ENCODE peak calls at places on chromosomes 16 and 17, in nine cellular contexts. D is B cell; V is foreskin keratinocyte; U is right atrium auricular region; N is AG10803; M is left ventricle myocardium inferior; L is HFFc6; B is CD8-positive, alpha-beta T cell; Z is fibroblast of mammary gland. J is an unnamed sample.

GRCh38 chr17:68182016-68182315 is 65.9 kb upstream of the AMZ2 start:
- DNase-seq in L (no peak), N (no peak), M (no peak), U (no peak), D (no peak), B (no peak), Z (no peak), V (no peak), J (no peak)

GRCh38 chr17:149897-150575 is 12.7 kb downstream of the SCGB1C2 start:
- DNase-seq in Z (no peak), V (no peak), N (no peak), L (no peak), U (peak; percentile 13), B (no peak), M (peak; percentile 5), D (no peak), J (no peak)

GRCh38 chr16:79647586-79647985 is 47.0 kb upstream of the MAF start:
- DNase-seq in V (no peak), B (no peak), Z (no peak), D (no peak), U (no peak), N (no peak), L (no peak), M (no peak), J (no peak)

GRCh38 chr17:66855204-66855603 is 20.3 kb downstream of the CACNG5 start:
- DNase-seq in U (no peak), L (no peak), Z (no peak), N (no peak), B (no peak), M (no peak), D (no peak), V (no peak), J (no peak)

GRCh38 chr17:66716236-66717026 is 118.5 kb upstream of the CACNG5 start:
- DNase-seq in B (no peak), M (no peak), L (no peak), D (no peak), V (no peak), U (peak; percentile 53), N (no peak), Z (peak; percentile 21), J (no peak)

GRCh38 chr16:69892378-69892777 is 58.8 kb upstream of the CLEC18A start:
- DNase-seq in V (no peak), D (no peak), Z (no peak), B (no peak), L (no peak), U (no peak), M (no peak), N (no peak), J (no peak)

GRCh38 chr16:18936727-18937340 is 10.6 kb upstream of the SMG1 start:
- DNase-seq in V (no peak), D (no peak), M (no peak), U (no peak), N (no peak), L (no peak), Z (no peak), B (no peak), J (no peak)

GRCh38 chr17:14458724-14459123 is 157.8 kb downstream of the HS3ST3B1 start:
- DNase-seq in U (no peak), Z (no peak), M (no peak), V (no peak), L (no peak), B (no peak), N (no peak), D (no peak), J (no peak)

GRCh38 chr16:81276323-81276722 is 37.8 kb downstream of the BCO1 start:
- DNase-seq in B (no peak), L (no peak), D (no peak), V (no peak), Z (no peak), N (no peak), U (no peak), M (no peak), J (no peak)

GRCh38 chr17:15966183-15966878 is 21.4 kb downstream of the ADORA2B start:
- DNase-seq in V (no peak), M (no peak), D (no peak), Z (no peak), N (no peak), B (no peak), L (no peak), U (no peak), J (no peak)

GRCh38 chr17:55510986-55511721 is at the start of gene SMIM36:
- DNase-seq in N (no peak), Z (no peak), L (no peak), D (no peak), M (no peak), V (no peak), U (no peak), B (no peak), J (no peak)

GRCh38 chr16:78505544-78506371 is 406.3 kb downstream of the WWOX start:
- DNase-seq in V (no peak), B (no peak), U (peak; percentile 77), N (peak; percentile 23), L (no peak), Z (peak; percentile 77), D (no peak), M (peak; percentile 71), J (no peak)

GRCh38 chr17:35716173-35716572 is 15.3 kb upstream of the RASL10B start:
- DNase-seq in D (no peak), M (no peak), Z (no peak), U (no peak), N (no peak), B (no peak), V (no peak), L (no peak), J (no peak)

GRCh38 chr17:49994085-49995054 is 654 bp downstream of the DLX3 start:
- DNase-seq in B (no peak), Z (no peak), D (peak; percentile 36), U (no peak), M (no peak), V (no peak), L (no peak), N (no peak), J (no peak)

GRCh38 chr16:54239441-54239840 is 47.1 kb downstream of the IRX3 start:
- DNase-seq in U (no peak), Z (peak; percentile 48), N (peak; percentile 55), L (no peak), V (no peak), B (no peak), D (no peak), M (peak; percentile 77), J (no peak)

GRCh38 chr16:83967838-83968482 is at the start of gene NECAB2:
- DNase-seq in Z (peak; percentile 12), D (peak; percentile 76), N (peak; percentile 12), U (no peak), L (no peak), M (peak; percentile 62), B (no peak), V (no peak), J (no peak)

DNA sequence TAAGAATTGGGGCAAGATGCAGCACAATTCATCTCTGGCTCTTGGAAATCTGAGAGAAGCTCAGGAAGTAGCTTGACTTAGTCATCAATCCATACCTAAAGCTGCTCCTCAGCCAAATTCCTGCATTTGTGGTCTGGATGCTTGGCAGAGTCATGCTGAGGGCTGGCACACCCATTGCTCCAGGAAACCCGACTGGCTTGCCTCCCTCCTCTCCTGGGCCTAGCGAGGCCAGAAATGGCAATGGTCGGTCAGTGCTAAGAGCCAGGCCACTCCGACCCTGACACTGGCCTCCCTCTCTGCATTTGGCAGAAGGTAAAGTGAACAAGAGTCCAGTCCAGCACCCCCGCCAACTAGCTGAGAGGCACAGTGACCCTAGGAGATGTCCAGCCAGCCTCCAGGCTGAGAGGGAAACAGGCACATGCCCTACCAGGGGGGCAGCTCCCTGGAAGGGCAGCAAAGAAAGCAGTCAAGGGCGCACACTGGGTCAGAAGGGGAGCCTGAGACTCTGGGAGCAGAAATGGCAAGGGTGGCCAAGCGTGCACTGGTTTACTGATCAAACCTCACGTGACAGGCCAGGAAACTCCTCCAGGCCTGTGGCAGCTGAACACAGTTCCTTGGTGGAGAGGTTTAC is 10.0 kb downstream of the POLDIP2 start:
- DNase-seq in D (no peak), M (no peak), B (no peak), N (peak; percentile 94), L (peak; percentile 95), Z (peak; percentile 89), U (no peak), V (peak; percentile 80), J (peak; percentile 75)
- TF ChIP-seq CTCF in D (no peak), M (no peak), B (no peak), N (no peak), L (no peak), Z (no peak), U (no peak), V (no peak), J (no peak)

GRCh38 chr17:33521784-33522183 is 228.7 kb upstream of the ASIC2 start:
- DNase-seq in V (no peak), L (no peak), N (no peak), Z (no peak), D (no peak), B (no peak), M (no peak), U (no peak), J (no peak)
- TF ChIP-seq CTCF in V (peak; percentile 47), L (no peak), N (no peak), Z (no peak), D (no peak), B (no peak), M (peak; percentile 39), U (peak; percentile 21), J (no peak)

DNA sequence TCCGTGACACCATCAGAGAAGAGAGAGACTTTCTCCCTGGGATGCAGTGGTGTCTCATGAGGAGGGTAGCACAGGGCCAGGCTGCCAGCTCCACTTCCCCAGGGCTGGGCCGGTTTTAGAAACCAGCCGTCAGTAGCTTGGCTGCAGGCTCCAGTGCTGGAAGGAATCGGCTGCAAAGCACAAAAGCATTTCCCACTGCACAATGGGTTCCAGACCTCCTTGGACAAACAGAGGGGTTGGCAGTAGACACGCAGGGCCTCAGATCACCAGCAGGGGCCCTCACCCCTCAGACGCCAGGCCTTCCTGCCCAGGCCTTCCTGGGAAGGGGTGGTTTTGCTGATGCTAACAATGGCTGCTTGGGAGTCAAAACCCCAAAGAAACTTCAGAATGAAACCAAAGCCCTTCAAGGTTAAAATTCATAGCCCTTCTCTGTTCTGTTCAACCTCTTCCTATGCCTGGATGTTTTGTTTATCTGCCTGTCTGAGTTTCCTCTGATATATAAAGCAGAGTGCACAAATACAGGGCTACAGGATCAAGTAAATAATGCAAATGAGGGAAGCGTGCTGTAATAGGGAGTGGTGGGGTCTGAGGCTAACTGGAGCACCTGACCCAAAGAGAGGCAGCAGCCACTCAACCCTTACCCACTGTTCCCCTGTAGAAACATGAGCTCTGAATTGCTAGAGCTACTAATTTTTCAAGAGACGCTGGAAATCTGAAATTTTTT is 26.2 kb downstream of the TEKT5 start:
- DNase-seq in B (no peak), M (no peak), N (peak; percentile 11), U (no peak), D (no peak), L (no peak), Z (peak; percentile 23), V (no peak), J (no peak)
- TF ChIP-seq CTCF in B (no peak), M (peak; percentile 63), N (peak; percentile 55), U (peak; percentile 52), D (peak; percentile 38), L (peak; percentile 66), Z (peak; percentile 59), V (peak; percentile 62), J (peak; percentile 52)

DNA sequence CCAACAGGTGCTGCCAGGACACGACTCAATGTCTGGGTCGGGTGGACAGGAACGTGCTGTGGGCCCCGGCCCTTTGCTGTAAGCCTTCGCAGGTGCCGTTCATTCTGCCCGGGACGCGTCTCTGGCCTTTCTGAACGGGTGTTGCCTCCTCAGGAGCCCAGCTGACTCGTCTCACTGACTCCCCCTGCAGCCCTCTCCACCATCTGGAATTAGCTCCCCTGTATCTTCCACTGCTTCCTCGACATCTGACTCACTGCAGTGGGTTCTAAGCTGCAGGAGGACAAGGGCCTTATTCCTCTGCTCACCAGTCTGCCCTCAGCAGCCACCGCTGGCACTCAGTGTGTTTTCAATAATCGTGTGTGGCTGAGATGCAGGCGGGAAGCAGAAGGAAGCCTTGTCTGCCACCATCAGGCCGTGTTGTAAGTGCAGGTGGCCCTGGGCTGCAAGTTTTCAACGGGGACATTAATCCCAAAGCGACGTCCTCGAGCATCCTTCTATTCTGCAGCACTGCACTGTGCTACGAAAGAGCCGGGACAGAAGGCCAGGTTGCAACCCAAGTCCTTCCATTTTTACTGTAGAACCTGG is 256.2 kb downstream of the FOXL1 start:
- DNase-seq in N (peak; percentile 35), Z (peak; percentile 71), B (no peak), D (no peak), L (peak; percentile 82), M (no peak), U (no peak), V (no peak), J (no peak)
- TF ChIP-seq CTCF in N (peak; percentile 38), Z (no peak), B (no peak), D (no peak), L (peak; percentile 59), M (no peak), U (no peak), V (peak; percentile 19), J (peak; percentile 0)